ENCODE peak calls at places on chromosome 19, in nine cellular contexts. One of them, this sample, is unnamed.

GRCh38 chr19:48487944-48488343 is 18.8 kb downstream of the CYTH2 start:
- DNase-seq in heart left ventricle: peak
- DNase-seq in transverse colon: peak
- DNase-seq in A549: peak
- DNase-seq in ovary: no peak
- DNase-seq in H1: no peak
- DNase-seq in K562: no peak
- DNase-seq in Peyer's patch: peak
- DNase-seq in lower leg skin: peak
- DNase-seq in this sample: peak

GRCh38 chr19:20182232-20182785 is 15.3 kb downstream of the ZNF486 start:
- DNase-seq in heart left ventricle: no peak
- DNase-seq in transverse colon: no peak
- DNase-seq in A549: no peak
- DNase-seq in ovary: no peak
- DNase-seq in H1: no peak
- DNase-seq in K562: no peak
- DNase-seq in Peyer's patch: no peak
- DNase-seq in lower leg skin: no peak
- DNase-seq in this sample: no peak

GRCh38 chr19:15124572-15125231 is 17.5 kb downstream of the SYDE1 start:
- DNase-seq in heart left ventricle: no peak
- DNase-seq in transverse colon: peak
- DNase-seq in A549: no peak
- DNase-seq in ovary: no peak
- DNase-seq in H1: no peak
- DNase-seq in K562: no peak
- DNase-seq in Peyer's patch: peak
- DNase-seq in lower leg skin: no peak
- DNase-seq in this sample: no peak

GRCh38 chr19:28929026-28929425 is 283.9 kb downstream of the UQCRFS1 start:
- DNase-seq in heart left ventricle: no peak
- DNase-seq in transverse colon: no peak
- DNase-seq in A549: no peak
- DNase-seq in ovary: no peak
- DNase-seq in H1: no peak
- DNase-seq in K562: no peak
- DNase-seq in Peyer's patch: no peak
- DNase-seq in lower leg skin: no peak
- DNase-seq in this sample: no peak

GRCh38 chr19:34508540-34508939 is 27.0 kb downstream of the WTIP start:
- DNase-seq in heart left ventricle: no peak
- DNase-seq in transverse colon: no peak
- DNase-seq in A549: no peak
- DNase-seq in ovary: no peak
- DNase-seq in H1: no peak
- DNase-seq in K562: peak
- DNase-seq in Peyer's patch: no peak
- DNase-seq in lower leg skin: no peak
- DNase-seq in this sample: no peak

GRCh38 chr19:48958006-48958405 is 3.3 kb downstream of the BAX start:
- DNase-seq in heart left ventricle: no peak
- DNase-seq in transverse colon: no peak
- DNase-seq in A549: no peak
- DNase-seq in ovary: no peak
- DNase-seq in H1: no peak
- DNase-seq in K562: no peak
- DNase-seq in Peyer's patch: no peak
- DNase-seq in lower leg skin: no peak
- DNase-seq in this sample: no peak

GRCh38 chr19:42515241-42515832 is 12.9 kb downstream of the CEACAM1 start:
- DNase-seq in heart left ventricle: no peak
- DNase-seq in transverse colon: no peak
- DNase-seq in A549: no peak
- DNase-seq in ovary: no peak
- DNase-seq in H1: no peak
- DNase-seq in K562: no peak
- DNase-seq in Peyer's patch: no peak
- DNase-seq in lower leg skin: no peak
- DNase-seq in this sample: no peak

GRCh38 chr19:51450730-51451307 is 7.4 kb downstream of the SIGLEC8 start:
- DNase-seq in heart left ventricle: no peak
- DNase-seq in transverse colon: no peak
- DNase-seq in A549: no peak
- DNase-seq in ovary: no peak
- DNase-seq in H1: no peak
- DNase-seq in K562: no peak
- DNase-seq in Peyer's patch: no peak
- DNase-seq in lower leg skin: no peak
- DNase-seq in this sample: no peak

GRCh38 chr19:8120636-8121480 is 28.5 kb downstream of the FBN3 start:
- DNase-seq in heart left ventricle: no peak
- DNase-seq in transverse colon: no peak
- DNase-seq in A549: no peak
- DNase-seq in ovary: no peak
- DNase-seq in H1: peak
- DNase-seq in K562: no peak
- DNase-seq in Peyer's patch: no peak
- DNase-seq in lower leg skin: no peak
- DNase-seq in this sample: no peak

GRCh38 chr19:34838753-34839431 is 65.9 kb upstream of the ZNF599 start:
- DNase-seq in heart left ventricle: no peak
- DNase-seq in transverse colon: peak
- DNase-seq in A549: peak
- DNase-seq in ovary: no peak
- DNase-seq in H1: peak
- DNase-seq in K562: no peak
- DNase-seq in Peyer's patch: peak
- DNase-seq in lower leg skin: no peak
- DNase-seq in this sample: no peak

GRCh38 chr19:29596080-29596479 is 10.0 kb upstream of the POP4 start:
- DNase-seq in heart left ventricle: no peak
- DNase-seq in transverse colon: no peak
- DNase-seq in A549: no peak
- DNase-seq in ovary: no peak
- DNase-seq in H1: no peak
- DNase-seq in K562: peak
- DNase-seq in Peyer's patch: peak
- DNase-seq in lower leg skin: no peak
- DNase-seq in this sample: no peak

GRCh38 chr19:13262450-13262849 is 112.2 kb downstream of the IER2 start:
- DNase-seq in heart left ventricle: no peak
- DNase-seq in transverse colon: no peak
- DNase-seq in A549: peak
- DNase-seq in ovary: no peak
- DNase-seq in H1: no peak
- DNase-seq in K562: peak
- DNase-seq in Peyer's patch: no peak
- DNase-seq in lower leg skin: no peak
- DNase-seq in this sample: peak

GRCh38 chr19:14525729-14526128 is 3.7 kb upstream of the TECR start:
- DNase-seq in heart left ventricle: no peak
- DNase-seq in transverse colon: no peak
- DNase-seq in A549: no peak
- DNase-seq in ovary: no peak
- DNase-seq in H1: no peak
- DNase-seq in K562: no peak
- DNase-seq in Peyer's patch: no peak
- DNase-seq in lower leg skin: peak
- DNase-seq in this sample: no peak

GRCh38 chr19:8224394-8225145 is 15.4 kb downstream of the CERS4 start:
- DNase-seq in heart left ventricle: peak
- DNase-seq in transverse colon: no peak
- DNase-seq in A549: peak
- DNase-seq in ovary: no peak
- DNase-seq in H1: no peak
- DNase-seq in K562: no peak
- DNase-seq in Peyer's patch: peak
- DNase-seq in lower leg skin: peak
- DNase-seq in this sample: no peak

GRCh38 chr19:37692956-37693660 is 26.5 kb downstream of the ZNF607 start:
- DNase-seq in heart left ventricle: no peak
- DNase-seq in transverse colon: no peak
- DNase-seq in A549: no peak
- DNase-seq in ovary: no peak
- DNase-seq in H1: no peak
- DNase-seq in K562: peak
- DNase-seq in Peyer's patch: no peak
- DNase-seq in lower leg skin: no peak
- DNase-seq in this sample: no peak

GRCh38 chr19:49425922-49426592 is 869 bp downstream of the GFY start:
- DNase-seq in heart left ventricle: no peak
- DNase-seq in transverse colon: no peak
- DNase-seq in A549: no peak
- DNase-seq in ovary: no peak
- DNase-seq in H1: peak
- DNase-seq in K562: peak
- DNase-seq in Peyer's patch: no peak
- DNase-seq in lower leg skin: no peak
- DNase-seq in this sample: no peak

GRCh38 chr19:10339380-10339960 is at the start of gene ICAM3:
- DNase-seq in heart left ventricle: peak
- DNase-seq in transverse colon: peak
- DNase-seq in A549: no peak
- DNase-seq in ovary: no peak
- DNase-seq in H1: no peak
- DNase-seq in K562: no peak
- DNase-seq in Peyer's patch: peak
- DNase-seq in lower leg skin: no peak
- DNase-seq in this sample: no peak
- TF ChIP-seq POLR2A in heart left ventricle: no peak
- TF ChIP-seq POLR2A in transverse colon: no peak
- TF ChIP-seq POLR2A in A549: no peak
- TF ChIP-seq POLR2A in ovary: no peak
- TF ChIP-seq POLR2A in H1: no peak
- TF ChIP-seq POLR2A in K562: no peak
- TF ChIP-seq POLR2A in Peyer's patch: no peak
- TF ChIP-seq POLR2A in lower leg skin: no peak
- TF ChIP-seq POLR2A in this sample: no peak

GRCh38 chr19:18386543-18387251 is 739 bp downstream of the GDF15 start:
- DNase-seq in heart left ventricle: no peak
- DNase-seq in transverse colon: peak
- DNase-seq in A549: peak
- DNase-seq in ovary: no peak
- DNase-seq in H1: no peak
- DNase-seq in K562: no peak
- DNase-seq in Peyer's patch: no peak
- DNase-seq in lower leg skin: peak
- DNase-seq in this sample: no peak
- TF ChIP-seq POLR2A in heart left ventricle: no peak
- TF ChIP-seq POLR2A in transverse colon: no peak
- TF ChIP-seq POLR2A in A549: peak
- TF ChIP-seq POLR2A in ovary: no peak
- TF ChIP-seq POLR2A in H1: no peak
- TF ChIP-seq POLR2A in K562: no peak
- TF ChIP-seq POLR2A in Peyer's patch: no peak
- TF ChIP-seq POLR2A in lower leg skin: no peak
- TF ChIP-seq POLR2A in this sample: no peak

GRCh38 chr19:39816287-39817048 is 17.5 kb downstream of the DYRK1B start:
- DNase-seq in heart left ventricle: no peak
- DNase-seq in transverse colon: no peak
- DNase-seq in A549: no peak
- DNase-seq in ovary: no peak
- DNase-seq in H1: no peak
- DNase-seq in K562: no peak
- DNase-seq in Peyer's patch: no peak
- DNase-seq in lower leg skin: no peak
- DNase-seq in this sample: no peak
- TF ChIP-seq POLR2A in heart left ventricle: no peak
- TF ChIP-seq POLR2A in transverse colon: no peak
- TF ChIP-seq POLR2A in A549: no peak
- TF ChIP-seq POLR2A in ovary: no peak
- TF ChIP-seq POLR2A in H1: no peak
- TF ChIP-seq POLR2A in K562: no peak
- TF ChIP-seq POLR2A in Peyer's patch: no peak
- TF ChIP-seq POLR2A in lower leg skin: no peak
- TF ChIP-seq POLR2A in this sample: no peak

GRCh38 chr19:17073869-17074627 is 1.2 kb downstream of the HAUS8 start:
- DNase-seq in heart left ventricle: no peak
- DNase-seq in transverse colon: peak
- DNase-seq in A549: no peak
- DNase-seq in ovary: no peak
- DNase-seq in H1: no peak
- DNase-seq in K562: peak
- DNase-seq in Peyer's patch: peak
- DNase-seq in lower leg skin: no peak
- DNase-seq in this sample: no peak

GRCh38 chr19:17074628-17075034 is 621 bp downstream of the HAUS8 start:
- DNase-seq in heart left ventricle: no peak
- DNase-seq in transverse colon: no peak
- DNase-seq in A549: no peak
- DNase-seq in ovary: no peak
- DNase-seq in H1: no peak
- DNase-seq in K562: no peak
- DNase-seq in Peyer's patch: no peak
- DNase-seq in lower leg skin: no peak
- DNase-seq in this sample: no peak

GRCh38 chr19:17076539-17076919 is 952 bp downstream of the MYO9B start:
- DNase-seq in heart left ventricle: no peak
- DNase-seq in transverse colon: peak
- DNase-seq in A549: no peak
- DNase-seq in ovary: no peak
- DNase-seq in H1: no peak
- DNase-seq in K562: no peak
- DNase-seq in Peyer's patch: peak
- DNase-seq in lower leg skin: no peak
- DNase-seq in this sample: no peak

GRCh38 chr19:17075860-17076538 is 422 bp downstream of the MYO9B start:
- DNase-seq in heart left ventricle: peak
- DNase-seq in transverse colon: peak
- DNase-seq in A549: no peak
- DNase-seq in ovary: peak
- DNase-seq in H1: no peak
- DNase-seq in K562: peak
- DNase-seq in Peyer's patch: peak
- DNase-seq in lower leg skin: peak
- DNase-seq in this sample: no peak

DNA sequence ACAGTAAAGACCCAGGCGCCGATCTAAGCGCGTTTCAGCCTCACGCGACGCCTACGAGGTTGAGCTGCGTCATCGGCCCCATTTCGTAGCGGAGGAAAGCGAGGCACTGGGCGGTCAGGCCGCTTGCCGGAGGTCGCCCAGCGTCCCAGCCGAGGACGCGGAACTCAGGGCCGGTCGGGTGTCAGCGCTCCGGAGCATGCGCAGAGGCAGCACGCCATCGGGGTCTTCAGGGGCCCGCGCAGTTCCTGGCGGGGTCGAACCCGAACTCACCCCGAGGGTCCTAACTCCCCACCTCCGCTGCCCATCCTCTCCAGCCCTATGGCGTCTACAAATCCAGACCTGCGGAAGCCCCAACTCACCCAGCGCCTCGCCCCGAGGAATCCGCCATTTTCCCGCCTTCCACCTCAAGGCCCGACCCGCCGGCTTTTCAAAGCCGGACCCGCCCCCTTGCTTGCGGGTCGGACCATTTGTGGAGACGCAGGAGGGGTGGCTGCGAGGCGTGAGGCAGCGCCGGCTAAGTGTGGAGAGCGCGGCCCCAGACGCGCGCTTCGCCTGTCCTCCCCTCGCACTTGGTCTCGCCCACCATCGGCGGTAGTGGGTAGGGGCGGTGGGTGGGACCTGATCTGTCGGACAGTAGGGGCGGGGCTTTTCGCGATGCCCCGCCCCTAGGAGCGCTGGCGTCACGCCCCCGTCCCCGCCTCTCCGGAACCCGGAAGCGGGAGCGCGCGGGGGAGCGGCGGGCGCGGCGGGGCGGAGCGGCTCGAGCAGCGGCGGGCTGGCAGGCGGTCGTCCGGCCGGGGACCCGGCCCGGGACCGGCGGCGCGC is at the start of the genes HAUS8 and MYO9B:
- DNase-seq in heart left ventricle: peak
- DNase-seq in transverse colon: peak
- DNase-seq in A549: peak
- DNase-seq in ovary: peak
- DNase-seq in H1: peak
- DNase-seq in K562: peak
- DNase-seq in Peyer's patch: peak
- DNase-seq in lower leg skin: peak
- DNase-seq in this sample: peak
- TF ChIP-seq POLR2A in heart left ventricle: peak
- TF ChIP-seq POLR2A in transverse colon: no peak
- TF ChIP-seq POLR2A in A549: peak
- TF ChIP-seq POLR2A in ovary: peak
- TF ChIP-seq POLR2A in H1: no peak
- TF ChIP-seq POLR2A in K562: peak
- TF ChIP-seq POLR2A in Peyer's patch: peak
- TF ChIP-seq POLR2A in lower leg skin: peak
- TF ChIP-seq POLR2A in this sample: peak

This sample was measured in H54.